ENCODE peak calls at places on chromosomes 2 and 18, in six cellular contexts. H is AG10803; N is CD8-positive, alpha-beta T cell; E is AG09319; O is neural progenitor cell; C is fibroblast of lung. S is an unnamed sample.

GRCh38 chr2:220684099-220684498 is 888.0 kb downstream of the EPHA4 start:
- DNase-seq in O (no peak), C (no peak), N (no peak), E (no peak), H (no peak), S (no peak)

GRCh38 chr2:138652378-138652777 is 127.8 kb downstream of the NXPH2 start:
- DNase-seq in H (no peak), O (no peak), C (no peak), N (no peak), E (no peak), S (no peak)

GRCh38 chr2:29063646-29064372 is 10.5 kb downstream of the PCARE start:
- DNase-seq in E (peak; percentile 70), N (no peak), C (peak; percentile 83), H (peak; percentile 75), O (peak; percentile 68), S (peak; percentile 49)

GRCh38 chr2:205698556-205699282 is 16.4 kb downstream of the NRP2 start:
- DNase-seq in E (no peak), H (peak; percentile 69), C (no peak), O (peak; percentile 85), N (no peak), S (no peak)

GRCh38 chr2:11094021-11094810 is 61.1 kb upstream of the SLC66A3 start:
- DNase-seq in C (no peak), H (no peak), E (no peak), N (no peak), O (no peak), S (no peak)

GRCh38 chr18:3380384-3380961 is 69.5 kb upstream of the TGIF1 start:
- DNase-seq in C (peak; percentile 85), N (no peak), H (no peak), O (no peak), E (no peak), S (no peak)

GRCh38 chr2:228181098-228182019 is at the start of gene SPHKAP:
- DNase-seq in H (no peak), C (peak; percentile 14), E (no peak), O (peak; percentile 60), N (no peak), S (no peak)

GRCh38 chr2:21220930-21221329 is 97.2 kb downstream of the TDRD15 start:
- DNase-seq in H (no peak), N (no peak), E (no peak), C (no peak), O (no peak), S (no peak)

GRCh38 chr2:209416913-209417312 is 6.9 kb upstream of the MAP2 start:
- DNase-seq in C (no peak), N (no peak), H (no peak), E (no peak), O (no peak), S (no peak)

GRCh38 chr2:149885946-149886345 is 298.4 kb upstream of the MMADHC start:
- DNase-seq in H (no peak), N (no peak), O (no peak), C (no peak), E (no peak), S (no peak)

GRCh38 chr2:121019073-121019472 is 265.9 kb downstream of the TFCP2L1 start:
- DNase-seq in O (peak; percentile 49), E (no peak), C (no peak), H (no peak), N (no peak), S (no peak)

GRCh38 chr2:66578067-66578852 is 143.3 kb downstream of the MEIS1 start:
- DNase-seq in O (peak; percentile 39), N (no peak), C (peak; percentile 82), H (peak; percentile 18), E (no peak), S (no peak)

GRCh38 chr2:239876241-239876947 is 148.7 kb downstream of the NDUFA10 start:
- DNase-seq in C (no peak), N (no peak), E (no peak), O (no peak), H (no peak), S (no peak)

GRCh38 chr2:226699321-226699720 is 100.3 kb downstream of the IRS1 start:
- DNase-seq in C (peak; percentile 52), H (peak; percentile 59), N (no peak), E (no peak), O (no peak), S (no peak)

GRCh38 chr18:55422456-55423185 is 165.4 kb downstream of the TCF4 start:
- DNase-seq in H (peak; percentile 67), E (no peak), O (no peak), C (peak; percentile 74), N (no peak), S (no peak)

GRCh38 chr2:241924909-241925250 is 55.4 kb downstream of the RTP5 start:
- DNase-seq in E (no peak), O (no peak), C (no peak), N (no peak), H (no peak), S (no peak)

GRCh38 chr18:9016819-9017169 is 85.7 kb upstream of the NDUFV2 start:
- DNase-seq in N (no peak), O (no peak), C (peak; percentile 62), H (peak; percentile 69), E (peak; percentile 36), S (no peak)

GRCh38 chr2:148965596-148966431 is 72.7 kb upstream of the LYPD6B start:
- DNase-seq in H (no peak), N (no peak), E (no peak), O (no peak), C (no peak), S (no peak)

GRCh38 chr2:201158111-201158929 is 24.6 kb upstream of the CASP10 start:
- DNase-seq in C (peak; percentile 86), N (peak; percentile 42), O (peak; percentile 79), H (peak; percentile 73), E (peak; percentile 56), S (no peak)

GRCh38 chr2:239717706-239718105 is 307.4 kb downstream of the NDUFA10 start:
- DNase-seq in E (no peak), O (no peak), N (no peak), C (no peak), H (no peak), S (no peak)

GRCh38 chr2:11749646-11750349 is 3.4 kb downstream of the LPIN1 start:
- DNase-seq in O (no peak), H (peak; percentile 20), N (no peak), C (peak; percentile 57), E (no peak), S (no peak)

GRCh38 chr18:74994502-74995403 is 214.2 kb downstream of the PTGR3 start:
- DNase-seq in O (no peak), N (no peak), H (peak; percentile 13), E (no peak), C (peak; percentile 14), S (no peak)

GRCh38 chr2:35973132-35973736 is 382.3 kb upstream of the CRIM1 start:
- DNase-seq in C (peak; percentile 27), O (peak; percentile 65), H (peak; percentile 50), N (no peak), E (no peak), S (no peak)

GRCh38 chr2:16221461-16222010 is 281.2 kb downstream of the MYCN start:
- DNase-seq in O (no peak), H (no peak), N (no peak), E (no peak), C (no peak), S (no peak)

GRCh38 chr2:66281980-66282379 is 152.9 kb upstream of the MEIS1 start:
- DNase-seq in C (no peak), N (no peak), O (no peak), H (no peak), E (no peak), S (no peak)

GRCh38 chr2:25700221-25700660 is 26.9 kb upstream of the DTNB start:
- DNase-seq in O (peak; percentile 48), H (peak; percentile 42), N (peak; percentile 7), E (no peak), C (peak; percentile 78), S (no peak)

GRCh38 chr2:28387082-28387960 is 5.3 kb upstream of the FOSL2 start:
- DNase-seq in E (no peak), N (no peak), C (no peak), O (no peak), H (no peak), S (no peak)

GRCh38 chr2:127455566-127456493 is 37.6 kb downstream of the PROC start:
- DNase-seq in O (peak; percentile 78), H (no peak), C (no peak), E (no peak), N (no peak), S (no peak)

GRCh38 chr2:218471982-218472381 is 53.1 kb downstream of the VIL1 start:
- DNase-seq in N (no peak), H (no peak), C (no peak), O (no peak), E (no peak), S (no peak)

DNA sequence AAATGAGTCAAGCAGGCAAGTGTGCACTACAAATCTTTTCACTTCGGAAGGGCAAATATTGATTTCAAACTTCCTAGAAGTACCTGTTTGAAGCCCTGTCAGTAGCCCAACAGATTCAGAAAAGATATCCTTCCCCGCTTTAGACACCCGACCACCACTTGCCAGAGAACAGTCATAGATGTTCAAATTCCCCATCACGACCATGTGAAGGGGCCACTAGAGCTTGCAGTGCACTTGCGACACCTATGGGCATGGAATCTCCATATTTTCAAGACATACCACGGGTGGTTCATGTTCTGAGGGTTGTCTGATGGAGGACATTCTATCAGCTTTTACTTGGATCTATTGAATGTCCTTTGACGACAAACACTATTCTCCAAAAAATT is 23.8 kb downstream of the GNLY start:
- DNase-seq in N (no peak), H (no peak), O (no peak), E (no peak), C (no peak), S (no peak)
- TF ChIP-seq CTCF in N (no peak), H (no peak), O (no peak), E (no peak), C (no peak), S (no peak)

GRCh38 chr2:168375195-168375798 is 80.8 kb upstream of the CERS6 start:
- DNase-seq in N (no peak), O (no peak), C (peak; percentile 6), H (peak; percentile 12), E (no peak), S (no peak)
- TF ChIP-seq CTCF in N (peak; percentile 49), O (peak; percentile 32), C (peak; percentile 31), H (peak; percentile 65), E (peak; percentile 52), S (peak; percentile 29)

GRCh38 chr18:58051765-58052460 is 7.9 kb downstream of the NEDD4L start:
- DNase-seq in N (no peak), H (peak; percentile 17), O (no peak), E (no peak), C (peak; percentile 53), S (no peak)
- TF ChIP-seq CTCF in N (peak; percentile 34), H (peak; percentile 40), O (peak; percentile 21), E (peak; percentile 33), C (peak; percentile 39), S (peak; percentile 41)

DNA sequence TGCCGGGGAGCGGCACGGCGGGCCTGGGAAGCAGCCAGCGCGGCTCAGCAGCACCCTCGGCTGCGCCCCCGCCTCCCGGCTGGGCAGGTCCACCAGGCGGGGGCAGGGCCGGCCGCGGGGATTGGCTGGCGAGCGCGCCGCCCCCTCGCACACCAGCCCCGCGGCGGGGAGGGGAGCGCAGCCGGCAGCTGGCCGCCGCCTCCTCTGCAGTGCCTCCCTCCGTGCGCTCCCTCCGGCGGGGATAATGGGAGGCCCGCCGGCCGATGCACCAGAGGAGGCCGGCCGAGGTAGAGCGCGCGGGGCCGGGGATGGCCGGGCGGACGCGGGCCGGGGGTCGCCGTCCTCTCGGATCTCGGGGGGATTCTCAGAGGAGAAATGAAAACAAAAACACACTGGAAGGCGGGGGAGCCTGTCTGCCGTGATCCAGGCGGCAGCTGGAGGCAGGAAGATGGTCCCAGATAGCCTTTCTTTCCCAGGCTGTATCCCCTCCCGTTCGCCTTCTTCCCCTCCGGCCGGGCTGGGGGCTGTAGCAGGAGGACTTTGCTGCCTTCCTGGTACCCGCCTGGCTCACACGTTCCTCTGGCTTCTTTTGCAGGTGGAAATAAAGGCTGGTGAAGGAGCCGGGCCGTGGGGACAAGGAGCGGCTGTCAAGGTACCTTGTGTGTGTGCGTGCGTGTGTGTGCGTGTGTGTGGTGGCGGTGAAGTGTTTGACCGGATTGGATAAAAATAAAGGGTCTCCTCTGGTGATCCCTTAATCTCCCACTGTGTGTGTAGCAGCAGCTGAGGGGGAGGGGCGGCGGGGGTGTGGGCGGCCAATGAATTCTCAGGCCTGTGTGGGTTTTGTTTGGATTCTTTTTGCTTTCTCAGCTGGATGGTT is 18.0 kb downstream of the TET3 start:
- DNase-seq in C (peak; percentile 77), E (peak; percentile 52), O (peak; percentile 95), N (peak; percentile 73), H (peak; percentile 81), S (peak; percentile 37)
- TF ChIP-seq CTCF in C (no peak), E (no peak), O (no peak), N (no peak), H (no peak), S (no peak)